ENCODE peak calls at places on chromosomes 16 and 17, in six cellular contexts. One of them, this sample, is unnamed.
A peak's percentile ranks its signal among the peaks of the same experiment; 100 is the strongest.

GRCh38 chr16:83215417-83216001 is 588.7 kb downstream of the CDH13 start:
- DNase-seq in ascending aorta: no peak
- DNase-seq in lower leg skin: no peak
- DNase-seq in IMR-90: peak; percentile 44
- DNase-seq in AG10803: no peak
- DNase-seq in cardiac muscle cell: peak; percentile 34
- DNase-seq in this sample: peak; percentile 64

GRCh38 chr16:57610611-57611010 is 17.8 kb upstream of the ADGRG1 start:
- DNase-seq in AG10803: no peak
- DNase-seq in cardiac muscle cell: no peak
- DNase-seq in IMR-90: no peak
- DNase-seq in ascending aorta: no peak
- DNase-seq in lower leg skin: peak; percentile 70
- DNase-seq in this sample: no peak

GRCh38 chr17:55706808-55707773 is 15.6 kb downstream of the TMEM100 start:
- DNase-seq in cardiac muscle cell: peak; percentile 43
- DNase-seq in lower leg skin: no peak
- DNase-seq in IMR-90: no peak
- DNase-seq in ascending aorta: no peak
- DNase-seq in AG10803: no peak
- DNase-seq in this sample: no peak

GRCh38 chr17:918102-918740 is 61.4 kb downstream of the NXN start:
- DNase-seq in lower leg skin: no peak
- DNase-seq in IMR-90: no peak
- DNase-seq in AG10803: peak; percentile 47
- DNase-seq in ascending aorta: no peak
- DNase-seq in cardiac muscle cell: no peak
- DNase-seq in this sample: no peak

GRCh38 chr16:86199871-86200700 is 301.1 kb downstream of the IRF8 start:
- DNase-seq in cardiac muscle cell: no peak
- DNase-seq in ascending aorta: no peak
- DNase-seq in IMR-90: peak; percentile 94
- DNase-seq in AG10803: no peak
- DNase-seq in lower leg skin: peak; percentile 57
- DNase-seq in this sample: no peak

GRCh38 chr17:44204453-44204882 is 4.8 kb upstream of the ATXN7L3 start:
- DNase-seq in lower leg skin: peak; percentile 86
- DNase-seq in ascending aorta: no peak
- DNase-seq in AG10803: peak; percentile 43
- DNase-seq in IMR-90: peak; percentile 61
- DNase-seq in cardiac muscle cell: no peak
- DNase-seq in this sample: peak; percentile 60

GRCh38 chr17:81608082-81608481 is 28.8 kb downstream of the NPLOC4 start:
- DNase-seq in AG10803: no peak
- DNase-seq in IMR-90: peak; percentile 40
- DNase-seq in cardiac muscle cell: no peak
- DNase-seq in ascending aorta: no peak
- DNase-seq in lower leg skin: no peak
- DNase-seq in this sample: no peak

GRCh38 chr16:13414154-13414553 is 505.8 kb upstream of the ERCC4 start:
- DNase-seq in AG10803: peak; percentile 40
- DNase-seq in cardiac muscle cell: no peak
- DNase-seq in IMR-90: no peak
- DNase-seq in lower leg skin: no peak
- DNase-seq in ascending aorta: no peak
- DNase-seq in this sample: no peak

GRCh38 chr16:81469710-81470481 is 25.3 kb downstream of the CMIP start:
- DNase-seq in IMR-90: no peak
- DNase-seq in cardiac muscle cell: no peak
- DNase-seq in AG10803: no peak
- DNase-seq in ascending aorta: no peak
- DNase-seq in lower leg skin: no peak
- DNase-seq in this sample: no peak

GRCh38 chr16:30948087-30948955 is 547 bp upstream of the ORAI3 start:
- DNase-seq in ascending aorta: peak; percentile 86
- DNase-seq in IMR-90: peak; percentile 96
- DNase-seq in cardiac muscle cell: peak; percentile 100
- DNase-seq in AG10803: peak; percentile 96
- DNase-seq in lower leg skin: peak; percentile 96
- DNase-seq in this sample: peak; percentile 98

DNA sequence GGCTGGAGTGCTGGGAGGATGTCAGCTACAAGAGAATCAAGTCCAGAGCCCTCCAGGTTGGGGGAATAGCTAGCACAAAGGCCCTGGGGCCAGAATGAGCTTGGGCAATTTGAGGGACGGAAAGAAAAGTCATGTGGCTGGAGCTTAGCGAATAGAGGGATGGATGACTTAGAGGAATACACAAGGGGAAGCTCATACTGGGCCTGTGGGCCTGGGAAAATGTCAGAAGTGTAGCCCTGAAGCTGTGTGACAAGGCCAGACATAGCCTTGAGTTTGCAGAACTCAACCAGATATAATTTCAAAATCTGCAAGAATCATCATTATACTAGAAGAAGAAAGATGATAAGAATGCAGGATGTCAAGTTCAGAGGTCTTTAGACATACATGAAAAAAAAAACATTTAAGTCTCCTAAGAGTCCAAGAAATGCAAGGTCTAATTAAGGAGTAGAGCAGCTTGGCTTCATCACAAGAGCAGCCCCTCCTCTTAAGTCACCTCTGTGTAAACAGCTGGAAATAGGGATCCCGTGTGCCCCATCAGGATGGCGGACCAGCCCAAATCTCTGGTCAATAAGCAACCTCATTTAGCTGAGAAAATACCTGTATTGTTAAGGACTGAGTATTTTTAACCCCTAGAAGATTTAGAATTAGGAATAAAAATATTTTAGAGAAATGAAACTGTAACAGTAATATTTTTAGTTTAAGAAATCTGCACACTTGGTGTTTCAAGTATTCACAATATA is 66.6 kb downstream of the ABCC12 start:
- DNase-seq in cardiac muscle cell: no peak
- DNase-seq in lower leg skin: no peak
- DNase-seq in AG10803: no peak
- DNase-seq in ascending aorta: no peak
- DNase-seq in IMR-90: no peak
- DNase-seq in this sample: no peak
- H3K4me3 ChIP-seq in cardiac muscle cell: no peak overlapping the region
- H3K4me3 ChIP-seq in lower leg skin: no peak overlapping the region
- H3K4me3 ChIP-seq in AG10803: no peak overlapping the region
- H3K4me3 ChIP-seq in ascending aorta: no peak overlapping the region
- H3K4me3 ChIP-seq in IMR-90: no peak overlapping the region
- H3K4me3 ChIP-seq in this sample: no peak overlapping the region

GRCh38 chr16:67100569-67101300 is 9.0 kb upstream of the PHAF1 start:
- DNase-seq in AG10803: no peak
- DNase-seq in lower leg skin: no peak
- DNase-seq in IMR-90: peak; percentile 56
- DNase-seq in cardiac muscle cell: no peak
- DNase-seq in ascending aorta: no peak
- DNase-seq in this sample: peak; percentile 51
- TF ChIP-seq CTCF in AG10803: peak; percentile 53
- TF ChIP-seq CTCF in lower leg skin: no peak
- TF ChIP-seq CTCF in IMR-90: peak; percentile 58
- TF ChIP-seq CTCF in cardiac muscle cell: peak; percentile 36
- TF ChIP-seq CTCF in ascending aorta: no peak
- TF ChIP-seq CTCF in this sample: peak; percentile 20

DNA sequence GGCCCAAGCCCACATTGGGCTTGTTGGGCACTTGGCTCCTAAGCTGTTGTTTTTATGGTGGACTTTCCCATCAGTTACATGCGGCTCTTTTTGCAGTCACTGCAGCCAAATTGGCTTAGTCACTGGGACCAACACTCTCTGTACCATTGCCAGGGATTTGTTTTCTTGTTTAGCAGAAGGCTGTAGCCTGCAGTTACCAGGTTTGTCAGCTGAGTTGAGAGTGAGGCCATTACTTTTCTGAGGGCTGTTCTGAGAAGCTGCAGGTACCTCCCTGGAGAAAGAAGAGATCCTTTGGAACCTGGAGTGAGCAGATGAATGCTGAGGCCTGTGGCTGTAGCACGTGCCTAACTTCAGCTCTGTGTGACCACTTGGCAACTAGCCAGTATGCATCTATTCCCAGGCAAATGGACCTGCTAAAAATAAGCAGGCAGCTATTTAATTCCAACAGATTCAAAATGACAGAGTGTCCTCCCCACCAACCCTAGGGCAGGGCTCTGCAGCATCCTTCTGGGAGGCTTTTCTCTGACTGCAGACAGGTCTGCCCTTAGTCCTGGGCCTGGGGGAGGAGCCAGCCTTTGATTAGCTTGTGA is 12.9 kb downstream of the AKAP1 start:
- DNase-seq in AG10803: peak; percentile 79
- DNase-seq in lower leg skin: no peak
- DNase-seq in ascending aorta: no peak
- DNase-seq in cardiac muscle cell: peak; percentile 77
- DNase-seq in IMR-90: peak; percentile 78
- DNase-seq in this sample: peak; percentile 86
- H3K4me3 ChIP-seq in AG10803: no peak overlapping the region
- H3K4me3 ChIP-seq in lower leg skin: no peak overlapping the region
- H3K4me3 ChIP-seq in ascending aorta: no peak overlapping the region
- H3K4me3 ChIP-seq in cardiac muscle cell: no peak overlapping the region
- H3K4me3 ChIP-seq in IMR-90: no peak overlapping the region
- H3K4me3 ChIP-seq in this sample: no peak overlapping the region

GRCh38 chr17:57876023-57876865 is 26.4 kb upstream of the MRPS23 start:
- DNase-seq in IMR-90: peak; percentile 40
- DNase-seq in AG10803: no peak
- DNase-seq in ascending aorta: no peak
- DNase-seq in cardiac muscle cell: no peak
- DNase-seq in lower leg skin: no peak
- DNase-seq in this sample: no peak

GRCh38 chr17:57874434-57875108 is 24.7 kb upstream of the MRPS23 start:
- DNase-seq in ascending aorta: peak; percentile 38
- DNase-seq in lower leg skin: peak; percentile 92
- DNase-seq in cardiac muscle cell: peak; percentile 94
- DNase-seq in AG10803: peak; percentile 94
- DNase-seq in IMR-90: peak; percentile 95
- DNase-seq in this sample: peak; percentile 92

GRCh38 chr17:57876866-57877237 is 27.0 kb upstream of the MRPS23 start:
- DNase-seq in ascending aorta: no peak
- DNase-seq in cardiac muscle cell: no peak
- DNase-seq in IMR-90: no peak
- DNase-seq in AG10803: no peak
- DNase-seq in lower leg skin: no peak
- DNase-seq in this sample: no peak

GRCh38 chr17:57874058-57874419 is 24.2 kb upstream of the MRPS23 start:
- DNase-seq in cardiac muscle cell: no peak
- DNase-seq in ascending aorta: no peak
- DNase-seq in IMR-90: no peak
- DNase-seq in lower leg skin: no peak
- DNase-seq in AG10803: no peak
- DNase-seq in this sample: no peak

GRCh38 chr17:57875109-57876022 is 25.5 kb upstream of the MRPS23 start:
- DNase-seq in IMR-90: peak; percentile 99
- DNase-seq in AG10803: peak; percentile 99
- DNase-seq in lower leg skin: peak; percentile 93
- DNase-seq in ascending aorta: peak; percentile 74
- DNase-seq in cardiac muscle cell: peak; percentile 60
- DNase-seq in this sample: peak; percentile 99
- TF ChIP-seq CTCF in IMR-90: peak; percentile 82
- TF ChIP-seq CTCF in AG10803: peak; percentile 74
- TF ChIP-seq CTCF in lower leg skin: no peak
- TF ChIP-seq CTCF in ascending aorta: peak; percentile 65
- TF ChIP-seq CTCF in cardiac muscle cell: peak; percentile 73
- TF ChIP-seq CTCF in this sample: peak; percentile 73

This sample was measured in cardiac fibroblast.